ENCODE peak calls at places on chromosome 11, in four cellular contexts. One of them, this sample, is unnamed.

GRCh38 chr11:73139476-73140198 is 2.5 kb downstream of the FCHSD2 start:
- DNase-seq in K562: no peak
- DNase-seq in IMR-90: peak; percentile 49
- DNase-seq in B cell: no peak
- DNase-seq in this sample: no peak

GRCh38 chr11:7495997-7496545 is 10.8 kb downstream of the OLFML1 start:
- DNase-seq in K562: no peak
- DNase-seq in IMR-90: no peak
- DNase-seq in B cell: peak; percentile 51
- DNase-seq in this sample: peak; percentile 72

GRCh38 chr11:89381094-89381493 is 110.1 kb downstream of the NOX4 start:
- DNase-seq in K562: no peak
- DNase-seq in IMR-90: peak; percentile 98
- DNase-seq in B cell: no peak
- DNase-seq in this sample: no peak

GRCh38 chr11:129639300-129639699 is 176.3 kb upstream of the TMEM45B start:
- DNase-seq in K562: no peak
- DNase-seq in IMR-90: peak; percentile 99
- DNase-seq in B cell: no peak
- DNase-seq in this sample: no peak

GRCh38 chr11:8025123-8025522 is 38.0 kb downstream of the EIF3F start:
- DNase-seq in K562: no peak
- DNase-seq in IMR-90: peak; percentile 46
- DNase-seq in B cell: no peak
- DNase-seq in this sample: no peak

GRCh38 chr11:76763573-76764348 is 19.4 kb upstream of the TSKU start:
- DNase-seq in K562: no peak
- DNase-seq in IMR-90: peak; percentile 95
- DNase-seq in B cell: no peak
- DNase-seq in this sample: no peak

GRCh38 chr11:3095712-3096361 is 38.6 kb upstream of the CARS1 start:
- DNase-seq in K562: no peak
- DNase-seq in IMR-90: peak; percentile 91
- DNase-seq in B cell: no peak
- DNase-seq in this sample: no peak

GRCh38 chr11:43486141-43486540 is 127.4 kb downstream of the TTC17 start:
- DNase-seq in K562: peak; percentile 7
- DNase-seq in IMR-90: peak; percentile 43
- DNase-seq in B cell: no peak
- DNase-seq in this sample: no peak

GRCh38 chr11:45736424-45736823 is 68.5 kb upstream of the SLC35C1 start:
- DNase-seq in K562: peak; percentile 8
- DNase-seq in IMR-90: peak; percentile 19
- DNase-seq in B cell: no peak
- DNase-seq in this sample: no peak

GRCh38 chr11:131349368-131350086 is 20.9 kb upstream of the NTM start:
- DNase-seq in K562: no peak
- DNase-seq in IMR-90: no peak
- DNase-seq in B cell: no peak
- DNase-seq in this sample: no peak

GRCh38 chr11:119759324-119759723 is 30.3 kb upstream of the NECTIN1 start:
- DNase-seq in K562: peak; percentile 59
- DNase-seq in IMR-90: peak; percentile 6
- DNase-seq in B cell: no peak
- DNase-seq in this sample: no peak

GRCh38 chr11:12044799-12045198 is 36.4 kb upstream of the DKK3 start:
- DNase-seq in K562: no peak
- DNase-seq in IMR-90: no peak
- DNase-seq in B cell: no peak
- DNase-seq in this sample: no peak

GRCh38 chr11:83054904-83055380 is 16.8 kb downstream of the RAB30 start:
- DNase-seq in K562: no peak
- DNase-seq in IMR-90: no peak
- DNase-seq in B cell: no peak
- DNase-seq in this sample: peak; percentile 33

GRCh38 chr11:128868851-128869671 is 2.0 kb upstream of the KCNJ1 start:
- DNase-seq in K562: no peak
- DNase-seq in IMR-90: no peak
- DNase-seq in B cell: no peak
- DNase-seq in this sample: no peak

GRCh38 chr11:10002221-10002620 is 291.8 kb downstream of the SBF2 start:
- DNase-seq in K562: no peak
- DNase-seq in IMR-90: no peak
- DNase-seq in B cell: no peak
- DNase-seq in this sample: no peak

GRCh38 chr11:23542816-23543215 is 682.5 kb upstream of the CCDC179 start:
- DNase-seq in K562: no peak
- DNase-seq in IMR-90: no peak
- DNase-seq in B cell: no peak
- DNase-seq in this sample: no peak

GRCh38 chr11:62435741-62436485 is 17.1 kb downstream of the SCGB1A1 start:
- DNase-seq in K562: no peak
- DNase-seq in IMR-90: no peak
- DNase-seq in B cell: no peak
- DNase-seq in this sample: no peak

GRCh38 chr11:36362902-36363301 is 66.8 kb downstream of the PRR5L start:
- DNase-seq in K562: no peak
- DNase-seq in IMR-90: peak; percentile 67
- DNase-seq in B cell: no peak
- DNase-seq in this sample: no peak

GRCh38 chr11:18785416-18785815 is 6.2 kb downstream of the PTPN5 start:
- DNase-seq in K562: no peak
- DNase-seq in IMR-90: no peak
- DNase-seq in B cell: no peak
- DNase-seq in this sample: no peak

GRCh38 chr11:19349340-19350025 is 108.7 kb upstream of the E2F8 start:
- DNase-seq in K562: no peak
- DNase-seq in IMR-90: no peak
- DNase-seq in B cell: no peak
- DNase-seq in this sample: no peak

This sample was measured in germinal center.